ENCODE peak calls at places on chromosomes 16 and 17, in nine cellular contexts. One of them, this sample, is unnamed.

GRCh38 chr16:85306071-85306792 is 194.0 kb upstream of the CIBAR2 start:
- DNase-seq in T-helper 22 cell: peak; percentile 16
- DNase-seq in heart left ventricle: peak; percentile 91
- DNase-seq in activated CD8-positive, alpha-beta T cell treated with anti-CD3 and anti-CD28 coated beads, Interleukin-2, amount 10 ng/mL, durations not matched to agents 7 days and 5 days: peak; percentile 95
- DNase-seq in stimulated activated CD8-positive, alpha-beta memory T cell treated with anti-CD3 and anti-CD28 coated beads, Interleukin-2, amount 100 ng/mL, for 48 hours: peak; percentile 81
- DNase-seq in GM13976: peak; percentile 88
- DNase-seq in GOT3: peak; percentile 21
- DNase-seq in renal cortical epithelial cell: peak; percentile 77
- DNase-seq in T-helper 1 cell: peak; percentile 31
- DNase-seq in this sample: no peak

GRCh38 chr17:2703181-2703580 is 8.4 kb downstream of the CLUH start:
- DNase-seq in stimulated activated CD8-positive, alpha-beta memory T cell treated with anti-CD3 and anti-CD28 coated beads, Interleukin-2, amount 100 ng/mL, for 48 hours: no peak
- DNase-seq in GOT3: no peak
- DNase-seq in heart left ventricle: peak; percentile 31
- DNase-seq in T-helper 1 cell: no peak
- DNase-seq in T-helper 22 cell: no peak
- DNase-seq in GM13976: no peak
- DNase-seq in renal cortical epithelial cell: no peak
- DNase-seq in activated CD8-positive, alpha-beta T cell treated with anti-CD3 and anti-CD28 coated beads, Interleukin-2, amount 10 ng/mL, durations not matched to agents 7 days and 5 days: no peak
- DNase-seq in this sample: no peak

GRCh38 chr17:36641331-36641876 is 40.0 kb downstream of the MRM1 start:
- DNase-seq in T-helper 1 cell: no peak
- DNase-seq in GM13976: no peak
- DNase-seq in renal cortical epithelial cell: no peak
- DNase-seq in stimulated activated CD8-positive, alpha-beta memory T cell treated with anti-CD3 and anti-CD28 coated beads, Interleukin-2, amount 100 ng/mL, for 48 hours: no peak
- DNase-seq in T-helper 22 cell: no peak
- DNase-seq in activated CD8-positive, alpha-beta T cell treated with anti-CD3 and anti-CD28 coated beads, Interleukin-2, amount 10 ng/mL, durations not matched to agents 7 days and 5 days: no peak
- DNase-seq in heart left ventricle: no peak
- DNase-seq in GOT3: no peak
- DNase-seq in this sample: no peak

GRCh38 chr16:14202697-14203096 is 131.6 kb downstream of the MRTFB start:
- DNase-seq in heart left ventricle: no peak
- DNase-seq in stimulated activated CD8-positive, alpha-beta memory T cell treated with anti-CD3 and anti-CD28 coated beads, Interleukin-2, amount 100 ng/mL, for 48 hours: no peak
- DNase-seq in GM13976: no peak
- DNase-seq in renal cortical epithelial cell: peak; percentile 45
- DNase-seq in T-helper 1 cell: no peak
- DNase-seq in activated CD8-positive, alpha-beta T cell treated with anti-CD3 and anti-CD28 coated beads, Interleukin-2, amount 10 ng/mL, durations not matched to agents 7 days and 5 days: no peak
- DNase-seq in T-helper 22 cell: no peak
- DNase-seq in GOT3: no peak
- DNase-seq in this sample: no peak

GRCh38 chr17:82016875-82017459 is 5.7 kb downstream of the CENPX start:
- DNase-seq in stimulated activated CD8-positive, alpha-beta memory T cell treated with anti-CD3 and anti-CD28 coated beads, Interleukin-2, amount 100 ng/mL, for 48 hours: no peak
- DNase-seq in GM13976: no peak
- DNase-seq in heart left ventricle: no peak
- DNase-seq in activated CD8-positive, alpha-beta T cell treated with anti-CD3 and anti-CD28 coated beads, Interleukin-2, amount 10 ng/mL, durations not matched to agents 7 days and 5 days: no peak
- DNase-seq in renal cortical epithelial cell: no peak
- DNase-seq in T-helper 22 cell: no peak
- DNase-seq in GOT3: no peak
- DNase-seq in T-helper 1 cell: no peak
- DNase-seq in this sample: no peak

GRCh38 chr16:69186642-69187386 is at the start of gene SNTB2:
- DNase-seq in activated CD8-positive, alpha-beta T cell treated with anti-CD3 and anti-CD28 coated beads, Interleukin-2, amount 10 ng/mL, durations not matched to agents 7 days and 5 days: peak; percentile 90
- DNase-seq in T-helper 22 cell: peak; percentile 72
- DNase-seq in GOT3: peak; percentile 55
- DNase-seq in stimulated activated CD8-positive, alpha-beta memory T cell treated with anti-CD3 and anti-CD28 coated beads, Interleukin-2, amount 100 ng/mL, for 48 hours: peak; percentile 73
- DNase-seq in GM13976: peak; percentile 92
- DNase-seq in T-helper 1 cell: peak; percentile 75
- DNase-seq in renal cortical epithelial cell: peak; percentile 69
- DNase-seq in heart left ventricle: peak; percentile 95
- DNase-seq in this sample: peak; percentile 57

GRCh38 chr16:21281698-21282389 is 3.8 kb upstream of the CRYM start:
- DNase-seq in activated CD8-positive, alpha-beta T cell treated with anti-CD3 and anti-CD28 coated beads, Interleukin-2, amount 10 ng/mL, durations not matched to agents 7 days and 5 days: no peak
- DNase-seq in T-helper 1 cell: no peak
- DNase-seq in T-helper 22 cell: no peak
- DNase-seq in stimulated activated CD8-positive, alpha-beta memory T cell treated with anti-CD3 and anti-CD28 coated beads, Interleukin-2, amount 100 ng/mL, for 48 hours: no peak
- DNase-seq in GM13976: no peak
- DNase-seq in GOT3: no peak
- DNase-seq in heart left ventricle: no peak
- DNase-seq in renal cortical epithelial cell: no peak
- DNase-seq in this sample: no peak

GRCh38 chr16:67648088-67648763 is 3.3 kb downstream of the CARMIL2 start:
- DNase-seq in GM13976: no peak
- DNase-seq in GOT3: no peak
- DNase-seq in T-helper 1 cell: no peak
- DNase-seq in stimulated activated CD8-positive, alpha-beta memory T cell treated with anti-CD3 and anti-CD28 coated beads, Interleukin-2, amount 100 ng/mL, for 48 hours: no peak
- DNase-seq in renal cortical epithelial cell: no peak
- DNase-seq in T-helper 22 cell: no peak
- DNase-seq in heart left ventricle: no peak
- DNase-seq in activated CD8-positive, alpha-beta T cell treated with anti-CD3 and anti-CD28 coated beads, Interleukin-2, amount 10 ng/mL, durations not matched to agents 7 days and 5 days: no peak
- DNase-seq in this sample: no peak

GRCh38 chr17:78557598-78558039 is 19.6 kb downstream of the DNAH17 start:
- DNase-seq in T-helper 22 cell: no peak
- DNase-seq in heart left ventricle: no peak
- DNase-seq in GM13976: no peak
- DNase-seq in T-helper 1 cell: no peak
- DNase-seq in renal cortical epithelial cell: peak; percentile 53
- DNase-seq in stimulated activated CD8-positive, alpha-beta memory T cell treated with anti-CD3 and anti-CD28 coated beads, Interleukin-2, amount 100 ng/mL, for 48 hours: no peak
- DNase-seq in GOT3: no peak
- DNase-seq in activated CD8-positive, alpha-beta T cell treated with anti-CD3 and anti-CD28 coated beads, Interleukin-2, amount 10 ng/mL, durations not matched to agents 7 days and 5 days: no peak
- DNase-seq in this sample: no peak

GRCh38 chr17:8091033-8091687 is 3.6 kb upstream of the ALOX12B start:
- DNase-seq in renal cortical epithelial cell: no peak
- DNase-seq in activated CD8-positive, alpha-beta T cell treated with anti-CD3 and anti-CD28 coated beads, Interleukin-2, amount 10 ng/mL, durations not matched to agents 7 days and 5 days: no peak
- DNase-seq in T-helper 1 cell: no peak
- DNase-seq in GM13976: peak; percentile 71
- DNase-seq in heart left ventricle: no peak
- DNase-seq in T-helper 22 cell: no peak
- DNase-seq in stimulated activated CD8-positive, alpha-beta memory T cell treated with anti-CD3 and anti-CD28 coated beads, Interleukin-2, amount 100 ng/mL, for 48 hours: no peak
- DNase-seq in GOT3: no peak
- DNase-seq in this sample: no peak

GRCh38 chr17:66860204-66860603 is 25.3 kb downstream of the CACNG5 start:
- DNase-seq in renal cortical epithelial cell: no peak
- DNase-seq in GM13976: no peak
- DNase-seq in T-helper 1 cell: no peak
- DNase-seq in activated CD8-positive, alpha-beta T cell treated with anti-CD3 and anti-CD28 coated beads, Interleukin-2, amount 10 ng/mL, durations not matched to agents 7 days and 5 days: no peak
- DNase-seq in stimulated activated CD8-positive, alpha-beta memory T cell treated with anti-CD3 and anti-CD28 coated beads, Interleukin-2, amount 100 ng/mL, for 48 hours: no peak
- DNase-seq in GOT3: no peak
- DNase-seq in heart left ventricle: no peak
- DNase-seq in T-helper 22 cell: no peak
- DNase-seq in this sample: no peak

GRCh38 chr16:27374794-27375499 is 27.0 kb upstream of the IL21R start:
- DNase-seq in GM13976: peak; percentile 76
- DNase-seq in heart left ventricle: peak; percentile 56
- DNase-seq in renal cortical epithelial cell: peak; percentile 72
- DNase-seq in stimulated activated CD8-positive, alpha-beta memory T cell treated with anti-CD3 and anti-CD28 coated beads, Interleukin-2, amount 100 ng/mL, for 48 hours: peak; percentile 63
- DNase-seq in GOT3: peak; percentile 24
- DNase-seq in activated CD8-positive, alpha-beta T cell treated with anti-CD3 and anti-CD28 coated beads, Interleukin-2, amount 10 ng/mL, durations not matched to agents 7 days and 5 days: peak; percentile 61
- DNase-seq in T-helper 22 cell: peak; percentile 13
- DNase-seq in T-helper 1 cell: no peak
- DNase-seq in this sample: peak; percentile 64

GRCh38 chr16:9072806-9073341 is 18.6 kb upstream of the HAPSTR1 start:
- DNase-seq in renal cortical epithelial cell: peak; percentile 62
- DNase-seq in activated CD8-positive, alpha-beta T cell treated with anti-CD3 and anti-CD28 coated beads, Interleukin-2, amount 10 ng/mL, durations not matched to agents 7 days and 5 days: peak; percentile 63
- DNase-seq in heart left ventricle: no peak
- DNase-seq in stimulated activated CD8-positive, alpha-beta memory T cell treated with anti-CD3 and anti-CD28 coated beads, Interleukin-2, amount 100 ng/mL, for 48 hours: peak; percentile 18
- DNase-seq in GM13976: peak; percentile 48
- DNase-seq in T-helper 22 cell: no peak
- DNase-seq in GOT3: no peak
- DNase-seq in T-helper 1 cell: no peak
- DNase-seq in this sample: no peak

GRCh38 chr16:56424404-56424765 is 960 bp downstream of the AMFR start:
- DNase-seq in activated CD8-positive, alpha-beta T cell treated with anti-CD3 and anti-CD28 coated beads, Interleukin-2, amount 10 ng/mL, durations not matched to agents 7 days and 5 days: no peak
- DNase-seq in stimulated activated CD8-positive, alpha-beta memory T cell treated with anti-CD3 and anti-CD28 coated beads, Interleukin-2, amount 100 ng/mL, for 48 hours: no peak
- DNase-seq in renal cortical epithelial cell: no peak
- DNase-seq in T-helper 22 cell: no peak
- DNase-seq in GM13976: no peak
- DNase-seq in T-helper 1 cell: no peak
- DNase-seq in heart left ventricle: no peak
- DNase-seq in GOT3: no peak
- DNase-seq in this sample: no peak

GRCh38 chr16:7161886-7162285 is 170.8 kb upstream of the RBFOX1 start:
- DNase-seq in T-helper 1 cell: no peak
- DNase-seq in heart left ventricle: no peak
- DNase-seq in GOT3: no peak
- DNase-seq in GM13976: no peak
- DNase-seq in activated CD8-positive, alpha-beta T cell treated with anti-CD3 and anti-CD28 coated beads, Interleukin-2, amount 10 ng/mL, durations not matched to agents 7 days and 5 days: no peak
- DNase-seq in renal cortical epithelial cell: no peak
- DNase-seq in T-helper 22 cell: no peak
- DNase-seq in stimulated activated CD8-positive, alpha-beta memory T cell treated with anti-CD3 and anti-CD28 coated beads, Interleukin-2, amount 100 ng/mL, for 48 hours: no peak
- DNase-seq in this sample: no peak

GRCh38 chr17:28370035-28370743 is at the start of gene VTN:
- DNase-seq in T-helper 22 cell: no peak
- DNase-seq in activated CD8-positive, alpha-beta T cell treated with anti-CD3 and anti-CD28 coated beads, Interleukin-2, amount 10 ng/mL, durations not matched to agents 7 days and 5 days: no peak
- DNase-seq in stimulated activated CD8-positive, alpha-beta memory T cell treated with anti-CD3 and anti-CD28 coated beads, Interleukin-2, amount 100 ng/mL, for 48 hours: no peak
- DNase-seq in GOT3: no peak
- DNase-seq in heart left ventricle: peak; percentile 73
- DNase-seq in renal cortical epithelial cell: no peak
- DNase-seq in T-helper 1 cell: no peak
- DNase-seq in GM13976: no peak
- DNase-seq in this sample: no peak

GRCh38 chr16:86663691-86664517 is 85.6 kb downstream of the FOXL1 start:
- DNase-seq in T-helper 22 cell: no peak
- DNase-seq in stimulated activated CD8-positive, alpha-beta memory T cell treated with anti-CD3 and anti-CD28 coated beads, Interleukin-2, amount 100 ng/mL, for 48 hours: peak; percentile 1
- DNase-seq in GOT3: no peak
- DNase-seq in heart left ventricle: no peak
- DNase-seq in renal cortical epithelial cell: peak; percentile 41
- DNase-seq in T-helper 1 cell: no peak
- DNase-seq in activated CD8-positive, alpha-beta T cell treated with anti-CD3 and anti-CD28 coated beads, Interleukin-2, amount 10 ng/mL, durations not matched to agents 7 days and 5 days: no peak
- DNase-seq in GM13976: no peak
- DNase-seq in this sample: peak; percentile 21

GRCh38 chr16:60731329-60731728 is 1304.9 kb downstream of the CDH8 start:
- DNase-seq in stimulated activated CD8-positive, alpha-beta memory T cell treated with anti-CD3 and anti-CD28 coated beads, Interleukin-2, amount 100 ng/mL, for 48 hours: no peak
- DNase-seq in T-helper 22 cell: no peak
- DNase-seq in heart left ventricle: no peak
- DNase-seq in GOT3: no peak
- DNase-seq in renal cortical epithelial cell: no peak
- DNase-seq in T-helper 1 cell: no peak
- DNase-seq in activated CD8-positive, alpha-beta T cell treated with anti-CD3 and anti-CD28 coated beads, Interleukin-2, amount 10 ng/mL, durations not matched to agents 7 days and 5 days: no peak
- DNase-seq in GM13976: no peak
- DNase-seq in this sample: no peak

GRCh38 chr16:86635181-86635580 is 56.8 kb downstream of the FOXL1 start:
- DNase-seq in heart left ventricle: peak; percentile 52
- DNase-seq in stimulated activated CD8-positive, alpha-beta memory T cell treated with anti-CD3 and anti-CD28 coated beads, Interleukin-2, amount 100 ng/mL, for 48 hours: no peak
- DNase-seq in T-helper 1 cell: no peak
- DNase-seq in GOT3: no peak
- DNase-seq in T-helper 22 cell: no peak
- DNase-seq in renal cortical epithelial cell: no peak
- DNase-seq in GM13976: no peak
- DNase-seq in activated CD8-positive, alpha-beta T cell treated with anti-CD3 and anti-CD28 coated beads, Interleukin-2, amount 10 ng/mL, durations not matched to agents 7 days and 5 days: no peak
- DNase-seq in this sample: no peak

GRCh38 chr17:50787106-50787505 is 19.8 kb upstream of the ANKRD40CL start:
- DNase-seq in T-helper 22 cell: no peak
- DNase-seq in stimulated activated CD8-positive, alpha-beta memory T cell treated with anti-CD3 and anti-CD28 coated beads, Interleukin-2, amount 100 ng/mL, for 48 hours: no peak
- DNase-seq in T-helper 1 cell: no peak
- DNase-seq in heart left ventricle: no peak
- DNase-seq in GM13976: no peak
- DNase-seq in activated CD8-positive, alpha-beta T cell treated with anti-CD3 and anti-CD28 coated beads, Interleukin-2, amount 10 ng/mL, durations not matched to agents 7 days and 5 days: no peak
- DNase-seq in GOT3: no peak
- DNase-seq in renal cortical epithelial cell: no peak
- DNase-seq in this sample: no peak

GRCh38 chr16:23676924-23677480 is 1.7 kb upstream of the PLK1 start:
- DNase-seq in activated CD8-positive, alpha-beta T cell treated with anti-CD3 and anti-CD28 coated beads, Interleukin-2, amount 10 ng/mL, durations not matched to agents 7 days and 5 days: no peak
- DNase-seq in T-helper 1 cell: no peak
- DNase-seq in T-helper 22 cell: no peak
- DNase-seq in stimulated activated CD8-positive, alpha-beta memory T cell treated with anti-CD3 and anti-CD28 coated beads, Interleukin-2, amount 100 ng/mL, for 48 hours: no peak
- DNase-seq in GOT3: no peak
- DNase-seq in GM13976: no peak
- DNase-seq in renal cortical epithelial cell: no peak
- DNase-seq in heart left ventricle: no peak
- DNase-seq in this sample: no peak

GRCh38 chr16:89146211-89147005 is 25.1 kb upstream of the CDH15 start:
- DNase-seq in heart left ventricle: peak; percentile 12
- DNase-seq in GOT3: no peak
- DNase-seq in stimulated activated CD8-positive, alpha-beta memory T cell treated with anti-CD3 and anti-CD28 coated beads, Interleukin-2, amount 100 ng/mL, for 48 hours: no peak
- DNase-seq in activated CD8-positive, alpha-beta T cell treated with anti-CD3 and anti-CD28 coated beads, Interleukin-2, amount 10 ng/mL, durations not matched to agents 7 days and 5 days: no peak
- DNase-seq in T-helper 22 cell: no peak
- DNase-seq in GM13976: no peak
- DNase-seq in T-helper 1 cell: no peak
- DNase-seq in renal cortical epithelial cell: no peak
- DNase-seq in this sample: no peak

This sample was measured in SW 1271.